ENCODE peak calls at places on chromosomes 7 and 10, in nine cellular contexts. E, Y, K, Z, H, X, C, A and W are unnamed samples.
A peak's percentile ranks its signal among the peaks of the same experiment; 100 is the strongest.

GRCh38 chr7:94393251-94393758 is 1.4 kb upstream of the COL1A2 start:
- DNase-seq in E (peak; percentile 79), Y (no peak), K (peak; percentile 33), Z (no peak), H (peak; percentile 58), X (no peak), C (no peak), A (no peak), W (no peak)

GRCh38 chr7:79531905-79532304 is 78.4 kb upstream of the MAGI2 start:
- DNase-seq in E (no peak), Y (no peak), K (no peak), Z (no peak), H (no peak), X (no peak), C (no peak), A (no peak), W (no peak)

GRCh38 chr10:132328738-132329137 is 3.3 kb upstream of the LRRC27 start:
- DNase-seq in E (no peak), Y (no peak), K (no peak), Z (no peak), H (no peak), X (no peak), C (no peak), A (no peak), W (no peak)

GRCh38 chr7:133054167-133054840 is 27.6 kb downstream of the CHCHD3 start:
- DNase-seq in E (peak; percentile 5), Y (no peak), K (no peak), Z (no peak), H (peak; percentile 43), X (no peak), C (peak; percentile 37), A (no peak), W (no peak)

GRCh38 chr7:123787227-123788007 is 38.6 kb upstream of the WASL start:
- DNase-seq in E (no peak), Y (no peak), K (no peak), Z (no peak), H (no peak), X (no peak), C (no peak), A (no peak), W (no peak)

GRCh38 chr7:5459084-5459483 is 35.5 kb upstream of the TNRC18 start:
- DNase-seq in E (no peak), Y (no peak), K (no peak), Z (no peak), H (no peak), X (no peak), C (no peak), A (no peak), W (no peak)

GRCh38 chr7:132275811-132276210 is 300.5 kb downstream of the PLXNA4 start:
- DNase-seq in E (no peak), Y (no peak), K (no peak), Z (no peak), H (no peak), X (no peak), C (no peak), A (no peak), W (no peak)

GRCh38 chr7:117750612-117751563 is 122.4 kb downstream of the CTTNBP2 start:
- DNase-seq in E (peak; percentile 11), Y (no peak), K (no peak), Z (no peak), H (peak; percentile 23), X (peak; percentile 33), C (no peak), A (peak; percentile 31), W (peak; percentile 2)

GRCh38 chr7:27168265-27168947 is 3.1 kb upstream of the HOXA9 start:
- DNase-seq in E (peak; percentile 73), Y (no peak), K (no peak), Z (no peak), H (no peak), X (no peak), C (no peak), A (no peak), W (no peak)

DNA sequence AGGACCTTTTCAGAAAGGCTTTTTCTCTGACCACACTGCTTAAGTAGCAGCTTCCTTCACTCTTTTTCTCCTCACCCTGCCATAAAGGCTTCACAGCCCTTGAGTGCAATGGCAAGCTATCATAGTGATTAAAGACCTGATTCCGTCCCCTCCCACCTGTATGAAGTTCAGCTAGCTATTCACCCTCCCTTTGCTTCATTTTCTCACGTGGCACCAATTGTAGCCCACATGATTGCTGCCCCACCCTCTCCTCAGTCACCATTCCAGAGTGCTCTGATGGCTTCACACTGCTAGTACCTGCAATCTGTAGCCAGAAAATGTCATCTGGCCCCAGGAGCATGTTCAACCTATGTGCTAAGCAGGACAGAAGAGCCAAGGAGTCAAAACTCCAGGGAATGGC is 523.8 kb downstream of the GRM8 start:
- DNase-seq in E (no peak), Y (no peak), K (no peak), Z (no peak), H (no peak), X (no peak), C (no peak), A (no peak), W (no peak)
- H3K4me3 ChIP-seq in E (no peak overlapping the region), Y (no peak overlapping the region), K (no peak overlapping the region), Z (no peak overlapping the region), H (no peak overlapping the region), X (no peak overlapping the region), C (no peak overlapping the region), A (no peak overlapping the region), W (no peak overlapping the region)

DNA sequence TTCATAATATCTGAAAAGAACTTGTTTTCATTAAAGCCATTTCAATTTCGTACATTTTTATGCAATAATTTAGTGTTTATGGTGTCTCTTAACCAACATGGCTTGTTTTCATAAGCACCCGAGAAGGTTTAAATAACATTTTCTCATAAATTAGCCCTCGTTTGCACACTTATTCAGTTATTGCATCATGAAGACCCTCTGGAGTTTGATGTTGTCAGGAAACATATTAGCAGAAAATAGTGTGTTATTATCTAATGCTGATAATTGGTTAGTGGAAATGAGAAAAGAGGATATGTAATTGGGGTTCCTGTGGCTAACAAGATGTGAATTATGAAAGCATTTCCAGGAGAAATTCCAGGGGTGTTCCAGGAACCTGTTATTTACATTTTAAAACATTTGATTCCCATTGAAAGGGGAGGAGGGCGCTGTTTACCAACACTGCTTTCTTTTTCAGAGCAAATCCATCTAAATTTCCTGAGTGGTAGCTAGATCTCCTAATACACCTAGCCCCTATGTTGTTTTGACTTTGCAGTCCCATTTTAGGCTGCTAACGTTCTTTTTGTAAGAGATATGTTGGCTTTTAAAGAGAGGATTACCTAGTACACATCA is 130.7 kb downstream of the TCF7L2 start:
- DNase-seq in E (no peak), Y (no peak), K (no peak), Z (no peak), H (no peak), X (no peak), C (no peak), A (no peak), W (no peak)
- TF ChIP-seq CTCF in E (peak; percentile 28), Y (no peak), K (no peak), Z (no peak), H (no peak), X (no peak), C (no peak), A (peak; percentile 9), W (peak; percentile 23)

DNA sequence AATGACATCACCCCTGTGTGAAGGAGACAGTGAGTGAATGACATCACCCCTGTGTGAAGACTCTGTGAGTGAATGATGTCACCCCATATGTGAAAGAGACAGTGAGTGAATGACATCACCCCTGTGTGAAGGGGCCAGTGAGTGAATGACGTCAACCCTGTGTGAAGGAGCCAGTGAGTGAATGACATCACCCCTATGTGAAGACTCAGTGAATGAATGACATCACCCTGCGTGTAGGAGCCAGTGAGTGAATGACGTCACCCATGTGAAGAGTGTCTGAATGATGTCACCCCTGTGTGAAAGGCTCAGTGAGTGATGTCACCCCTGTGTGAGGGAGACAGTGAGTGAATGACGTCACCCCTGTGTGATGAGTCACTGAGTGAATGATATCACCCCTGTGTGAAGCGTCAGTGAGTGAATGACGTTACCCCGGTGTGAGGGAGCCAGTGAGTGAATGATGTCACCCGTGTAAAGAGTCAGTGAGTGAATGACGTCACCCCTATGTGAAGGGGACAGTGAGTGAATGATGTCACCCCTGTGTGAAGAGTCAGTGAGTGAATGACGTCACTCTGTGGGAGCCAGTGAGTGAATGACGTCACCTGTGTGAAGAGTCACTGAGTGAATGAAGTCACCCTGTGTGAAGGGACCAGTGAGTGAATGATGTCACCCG is 478.1 kb downstream of the PTPRN2 start:
- DNase-seq in E (no peak), Y (no peak), K (no peak), Z (no peak), H (no peak), X (peak; percentile 2), C (no peak), A (no peak), W (no peak)
- H3K4me3 ChIP-seq in E (no peak overlapping the region), Y (no peak overlapping the region), K (no peak overlapping the region), Z (no peak overlapping the region), H (no peak overlapping the region), X (no peak overlapping the region), C (no peak overlapping the region), A (no peak overlapping the region), W (no peak overlapping the region)

GRCh38 chr10:115136616-115137015 is 43.5 kb downstream of the ATRNL1 start:
- DNase-seq in E (no peak), Y (no peak), K (no peak), Z (no peak), H (no peak), X (no peak), C (no peak), A (no peak), W (no peak)

DNA sequence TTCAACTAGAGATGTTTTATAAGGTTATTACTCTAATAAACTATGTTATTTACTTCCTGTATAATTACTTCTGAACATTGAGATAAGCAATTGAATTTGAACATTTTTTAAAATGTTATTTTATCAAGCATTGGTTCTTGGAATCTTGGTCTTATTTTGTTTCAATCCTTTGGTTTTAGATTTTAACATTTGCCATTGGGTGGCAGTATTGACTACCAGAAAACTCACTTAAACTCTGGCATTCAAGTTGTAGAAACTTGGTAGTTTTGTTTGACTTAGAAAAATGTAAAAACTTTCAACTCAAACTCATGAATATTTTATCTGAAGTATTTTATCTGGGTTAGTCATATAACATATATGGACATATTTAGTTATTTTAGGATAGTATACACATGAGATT is 48.1 kb downstream of the ATRNL1 start:
- DNase-seq in E (peak; percentile 5), Y (no peak), K (no peak), Z (no peak), H (peak; percentile 9), X (peak; percentile 5), C (no peak), A (peak; percentile 8), W (no peak)
- TF ChIP-seq CTCF in E (peak; percentile 43), Y (no peak), K (peak; percentile 26), Z (peak; percentile 11), H (no peak), X (no peak), C (no peak), A (peak; percentile 42), W (peak; percentile 49)